ENCODE peak calls at places on chromosomes 1 and 21, in seven cellular contexts. H, R, S, T, K, B and L are unnamed samples.

GRCh38 chr21:45618287-45618686 is 25.2 kb upstream of the PCBP3 start:
- DNase-seq in R (no peak), B (no peak), H (no peak), K (no peak), T (no peak), S (no peak), L (no peak)

GRCh38 chr1:196660912-196661311 is 9.1 kb downstream of the CFH start:
- DNase-seq in T (no peak), S (no peak), H (no peak), B (no peak), R (peak), K (no peak), L (no peak)

GRCh38 chr1:196655494-196655893 is 3.7 kb downstream of the CFH start:
- DNase-seq in R (no peak), T (no peak), K (no peak), S (no peak), B (no peak), H (no peak), L (no peak)

GRCh38 chr1:66761273-66761672 is 9.0 kb downstream of the DYNLT5 start:
- DNase-seq in R (no peak), T (no peak), S (no peak), K (no peak), B (no peak), H (no peak), L (no peak)

GRCh38 chr1:155940993-155941844 is at the start of gene RXFP4:
- DNase-seq in T (no peak), B (no peak), K (no peak), R (no peak), S (no peak), H (no peak), L (no peak)

GRCh38 chr1:43569175-43569574 is 38.5 kb downstream of the PTPRF start:
- DNase-seq in R (no peak), T (no peak), H (no peak), K (no peak), S (no peak), B (no peak), L (no peak)

GRCh38 chr1:232622981-232623380 is 7.0 kb downstream of the SIPA1L2 start:
- DNase-seq in K (no peak), R (no peak), H (no peak), S (no peak), T (no peak), B (no peak), L (no peak)

GRCh38 chr1:207239874-207240273 is 81.6 kb upstream of the CD55 start:
- DNase-seq in B (no peak), S (no peak), H (no peak), T (no peak), R (no peak), K (no peak), L (no peak)

GRCh38 chr1:27656157-27656893 is 15.7 kb downstream of the IFI6 start:
- DNase-seq in T (no peak), K (no peak), R (no peak), H (no peak), S (no peak), B (no peak), L (no peak)

GRCh38 chr1:232793944-232794343 is 11.3 kb upstream of the MAP10 start:
- DNase-seq in H (no peak), R (peak), S (no peak), B (no peak), T (no peak), K (no peak), L (no peak)

GRCh38 chr1:180778782-180779398 is 133.8 kb upstream of the KIAA1614 start:
- DNase-seq in T (no peak), K (no peak), B (no peak), H (no peak), S (no peak), R (peak), L (no peak)